ENCODE peak calls at places on chromosomes 12 and 14, in seven cellular contexts. O is H1, R is SK-N-SH, D is HCT116, C is HepG2, M is GM12878, Z is K562. X is an unnamed sample.

GRCh38 chr14:58599145-58599544 is 38.6 kb upstream of the DACT1 start:
- DNase-seq in O (no peak), R (no peak), D (no peak), C (no peak), M (no peak), Z (no peak), X (no peak)

GRCh38 chr14:93832665-93833064 is 44.4 kb upstream of the PRIMA1 start:
- DNase-seq in O (no peak), R (peak), D (no peak), C (no peak), M (no peak), Z (no peak), X (peak)

GRCh38 chr14:30551460-30551859 is 7.5 kb upstream of the G2E3 start:
- DNase-seq in O (no peak), R (no peak), D (no peak), C (peak), M (no peak), Z (no peak), X (peak)

GRCh38 chr14:104436047-104436531 is 143.5 kb upstream of the C14orf180 start:
- DNase-seq in O (no peak), R (peak), D (no peak), C (no peak), M (no peak), Z (peak), X (no peak)

GRCh38 chr12:90410962-90411361 is 544.0 kb downstream of the CCER1 start:
- DNase-seq in O (no peak), R (no peak), D (no peak), C (no peak), M (no peak), Z (no peak), X (no peak)

GRCh38 chr14:22872833-22873520 is 1.4 kb downstream of the LRP10 start:
- DNase-seq in O (no peak), R (no peak), D (no peak), C (no peak), M (no peak), Z (no peak), X (no peak)

GRCh38 chr14:23881292-23881691 is 72.3 kb upstream of the DHRS4 start:
- DNase-seq in O (no peak), R (no peak), D (no peak), C (no peak), M (no peak), Z (no peak), X (no peak)

GRCh38 chr14:22231022-22231421 is 358.0 kb downstream of the DAD1 start:
- DNase-seq in O (no peak), R (no peak), D (no peak), C (no peak), M (no peak), Z (no peak), X (no peak)

GRCh38 chr12:32125455-32126084 is 18.9 kb downstream of the BICD1 start:
- DNase-seq in O (no peak), R (no peak), D (no peak), C (no peak), M (no peak), Z (no peak), X (no peak)

GRCh38 chr12:72077111-72077820 is 138.6 kb downstream of the TPH2 start:
- DNase-seq in O (no peak), R (no peak), D (no peak), C (no peak), M (no peak), Z (no peak), X (no peak)

GRCh38 chr14:71454513-71455332 is 477.5 kb upstream of the RGS6 start:
- DNase-seq in O (no peak), R (no peak), D (no peak), C (no peak), M (no peak), Z (no peak), X (no peak)

GRCh38 chr12:116321913-116322312 is 44.4 kb upstream of the MED13L start:
- DNase-seq in O (no peak), R (no peak), D (no peak), C (no peak), M (no peak), Z (no peak), X (no peak)

GRCh38 chr12:12880537-12880936 is 10.8 kb upstream of the GPRC5A start:
- DNase-seq in O (no peak), R (no peak), D (no peak), C (no peak), M (no peak), Z (no peak), X (no peak)

GRCh38 chr14:93788557-93789365 is 476 bp upstream of the PRIMA1 start:
- DNase-seq in O (no peak), R (peak), D (no peak), C (no peak), M (no peak), Z (no peak), X (peak)

GRCh38 chr12:129069886-129070285 is 216.6 kb downstream of the GLT1D1 start:
- DNase-seq in O (no peak), R (no peak), D (no peak), C (no peak), M (no peak), Z (peak), X (no peak)

GRCh38 chr14:73977896-73978295 is 27.8 kb downstream of the COQ6 start:
- DNase-seq in O (no peak), R (no peak), D (no peak), C (no peak), M (no peak), Z (no peak), X (no peak)

GRCh38 chr12:11706509-11707331 is 57.2 kb downstream of the ETV6 start:
- DNase-seq in O (no peak), R (no peak), D (no peak), C (peak), M (no peak), Z (no peak), X (no peak)

DNA sequence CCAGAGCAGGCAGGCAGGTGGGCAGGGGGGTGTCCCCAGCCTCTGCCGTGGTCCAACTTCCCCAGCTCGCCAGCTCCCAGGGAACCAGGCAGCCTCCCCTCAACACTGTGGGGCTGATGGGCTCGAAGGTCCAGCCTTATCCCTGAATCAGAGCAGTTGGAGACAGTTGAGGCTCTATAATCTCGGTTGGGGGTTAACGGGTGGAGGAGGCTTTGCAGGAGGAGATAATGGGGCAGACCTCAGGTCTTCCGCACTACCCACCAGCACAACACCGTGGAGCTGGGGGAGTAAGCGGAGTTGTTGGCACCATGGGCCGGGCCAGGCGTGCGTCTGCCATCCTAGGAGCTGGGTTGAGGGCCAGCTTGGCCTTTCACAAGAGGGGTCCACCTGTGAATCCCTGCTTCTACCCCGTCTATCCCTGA is 13.9 kb upstream of the HDAC7 start:
- DNase-seq in O (no peak), R (no peak), D (no peak), C (no peak), M (no peak), Z (no peak), X (no peak)
- TF ChIP-seq JUND in O (no peak), R (no peak), D (no peak), C (no peak), M (no peak), Z (no peak), X (no peak)

GRCh38 chr12:52441320-52441911 is 7.2 kb upstream of the KRT75 start:
- DNase-seq in O (no peak), R (no peak), D (peak), C (peak), M (no peak), Z (no peak), X (no peak)
- TF ChIP-seq JUND in O (no peak), R (no peak), D (peak), C (no peak), M (no peak), Z (no peak), X (no peak)

GRCh38 chr12:125181107-125181506 is 115.9 kb downstream of the AACS start:
- DNase-seq in O (no peak), R (no peak), D (no peak), C (no peak), M (no peak), Z (no peak), X (no peak)
- TF ChIP-seq JUND in O (no peak), R (no peak), D (no peak), C (no peak), M (no peak), Z (no peak), X (no peak)

GRCh38 chr14:38207830-38208815 is at the start of gene SSTR1:
- DNase-seq in O (no peak), R (no peak), D (no peak), C (peak), M (no peak), Z (no peak), X (no peak)
- TF ChIP-seq JUND in O (no peak), R (no peak), D (no peak), C (peak), M (no peak), Z (no peak), X (no peak)

DNA sequence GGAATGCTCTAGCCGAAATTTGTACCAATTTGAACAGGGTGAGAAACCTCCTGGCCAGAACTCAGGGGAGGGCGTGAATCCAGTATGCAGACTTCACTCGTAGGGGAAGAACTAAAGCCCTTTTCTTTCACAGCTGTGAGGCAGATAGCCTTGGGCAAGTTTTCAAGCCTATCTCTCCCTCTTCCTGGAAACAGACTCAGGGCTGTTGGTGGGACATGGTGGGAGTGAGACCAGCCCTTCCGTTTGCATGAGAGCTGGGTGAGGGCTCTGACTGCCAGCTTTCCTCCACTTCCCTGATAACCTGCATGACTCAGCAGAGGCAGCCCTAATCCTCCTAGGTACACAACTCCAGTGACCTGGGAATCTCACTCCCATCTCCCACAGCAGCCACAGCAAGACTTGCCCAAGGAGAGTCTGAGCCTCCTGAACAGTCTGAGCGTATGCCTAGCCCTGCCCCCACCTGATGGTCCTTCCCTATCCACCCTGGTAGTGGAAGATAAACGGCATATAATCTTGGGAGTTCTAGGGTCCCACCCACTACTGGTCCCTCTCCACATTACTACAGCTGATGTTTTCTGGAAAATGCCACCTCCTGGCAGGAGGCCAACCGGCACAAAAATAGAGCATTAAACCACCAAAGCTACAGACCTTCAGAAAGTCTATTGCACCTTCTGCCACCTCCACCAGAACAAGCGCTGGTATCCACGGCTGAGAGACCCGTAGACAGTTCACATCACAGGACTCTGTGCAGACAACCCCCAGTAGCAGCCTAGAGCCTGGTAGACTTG is 170.2 kb upstream of the AMIGO2 start:
- DNase-seq in O (no peak), R (no peak), D (no peak), C (no peak), M (no peak), Z (peak), X (no peak)
- TF ChIP-seq JUND in O (no peak), R (no peak), D (no peak), C (no peak), M (no peak), Z (peak), X (no peak)

DNA sequence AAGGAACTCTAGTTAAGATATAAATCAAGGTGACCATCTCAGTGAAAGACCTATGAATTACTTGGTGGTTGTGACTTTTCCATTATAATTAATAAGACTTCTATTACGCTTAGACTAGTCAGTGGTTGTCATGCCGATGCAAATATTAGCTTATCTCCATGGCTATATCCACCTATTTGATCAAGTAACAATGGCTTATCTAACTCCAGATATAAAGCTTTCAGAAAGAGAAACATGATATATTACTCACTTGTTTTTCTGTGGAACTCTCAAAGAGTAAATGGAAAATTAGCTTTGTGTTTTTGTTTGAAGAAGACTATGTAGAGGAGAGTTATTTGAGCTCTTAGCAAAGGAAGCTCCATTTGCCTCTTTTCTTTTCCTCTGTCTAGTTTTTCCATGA is 323.8 kb upstream of the DCN start:
- DNase-seq in O (no peak), R (no peak), D (no peak), C (no peak), M (no peak), Z (no peak), X (no peak)
- TF ChIP-seq JUND in O (no peak), R (no peak), D (no peak), C (no peak), M (no peak), Z (no peak), X (no peak)

GRCh38 chr14:36430169-36430568 is 89.9 kb downstream of the NKX2-1 start:
- DNase-seq in O (no peak), R (no peak), D (no peak), C (no peak), M (no peak), Z (no peak), X (no peak)
- TF ChIP-seq JUND in O (no peak), R (no peak), D (no peak), C (no peak), M (no peak), Z (no peak), X (no peak)

DNA sequence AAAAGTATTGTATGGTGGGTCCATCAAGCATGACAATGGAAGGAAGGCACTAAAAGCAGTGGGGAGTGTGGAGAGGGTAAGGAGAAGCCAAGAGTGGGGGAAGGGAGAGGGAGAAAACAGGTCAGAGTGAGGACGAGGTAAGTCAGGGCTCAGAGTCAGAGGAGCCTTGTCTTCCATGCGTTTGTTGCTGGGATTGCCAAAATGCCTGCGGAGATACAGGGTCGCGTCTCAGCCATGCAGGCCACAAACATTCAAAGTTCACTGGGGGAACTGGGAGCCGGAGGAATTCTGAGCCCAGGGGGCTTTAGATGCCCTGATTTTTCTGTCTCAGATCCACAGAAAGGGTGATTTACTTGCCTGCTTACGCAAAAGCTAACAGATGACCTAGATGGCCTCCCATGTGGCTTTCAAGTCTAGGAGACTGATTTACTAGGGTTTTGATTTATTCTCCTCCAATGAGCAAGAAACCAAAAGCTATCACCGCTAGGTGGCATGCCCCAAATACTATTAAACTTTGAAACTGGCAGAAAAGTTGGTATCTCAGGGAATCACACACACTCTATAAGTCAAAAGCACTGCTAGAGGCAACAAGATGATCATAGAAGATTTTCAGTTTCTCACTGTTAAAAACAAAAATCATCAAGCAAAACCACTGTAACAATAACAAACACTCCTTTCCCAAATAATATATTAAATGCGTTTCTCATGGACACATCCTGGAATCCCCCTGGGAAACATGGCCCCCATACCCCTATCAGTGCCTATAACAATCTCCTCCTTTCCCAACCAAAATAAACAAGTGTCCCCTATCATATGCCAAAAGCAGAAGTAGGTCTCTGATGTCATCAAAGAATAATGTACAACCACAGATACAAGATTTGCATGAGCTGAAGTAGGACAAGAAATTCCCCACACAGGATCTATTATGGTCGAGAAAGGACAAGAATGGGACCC is 26.6 kb upstream of the MDM1 start:
- DNase-seq in O (no peak), R (peak), D (peak), C (peak), M (peak), Z (peak), X (peak)
- TF ChIP-seq JUND in O (no peak), R (no peak), D (no peak), C (no peak), M (no peak), Z (peak), X (no peak)

GRCh38 chr12:108379761-108380160 is 40.6 kb upstream of the CMKLR1 start:
- DNase-seq in O (no peak), R (no peak), D (no peak), C (no peak), M (no peak), Z (no peak), X (no peak)
- TF ChIP-seq JUND in O (no peak), R (no peak), D (no peak), C (no peak), M (no peak), Z (no peak), X (no peak)